ENCODE peak calls at places on chromosomes 4 and X, in five cellular contexts. T is activated effector memory CD4-positive, alpha-beta T cell treated with Interleukin-2 at 50 U/mL for 16 hours; F is H54; Z is stimulated activated CD4-positive, alpha-beta T cell treated with anti-CD3 and anti-CD28 coated beads, Interleukin-15, amount 100 ng/mL, for 1 hour; N is substantia nigra. X is an unnamed sample.
A peak's percentile ranks its signal among the peaks of the same experiment; 100 is the strongest.

GRCh38 chr4:159428975-159429692 is 326.3 kb downstream of the RAPGEF2 start:
- DNase-seq in N (no peak), Z (no peak), T (no peak), F (no peak), X (no peak)

GRCh38 chr4:84547211-84547610 is 35.7 kb upstream of the CDS1 start:
- DNase-seq in Z (no peak), F (no peak), T (no peak), N (no peak), X (no peak)

GRCh38 chrX:47327902-47328301 is 42.5 kb upstream of the ZNF157 start:
- DNase-seq in Z (no peak), F (no peak), T (no peak), N (no peak), X (no peak)

GRCh38 chr4:86939737-86940141 is 4.9 kb downstream of the AFF1 start:
- DNase-seq in Z (no peak), F (no peak), T (no peak), N (no peak), X (no peak)

GRCh38 chr4:141134051-141134450 is 782 bp upstream of the RNF150 start:
- DNase-seq in Z (no peak), T (no peak), N (no peak), F (no peak), X (no peak)

GRCh38 chr4:119299221-119300071 is 22.5 kb downstream of the FABP2 start:
- DNase-seq in N (no peak), T (no peak), Z (no peak), F (no peak), X (no peak)

GRCh38 chr4:2866891-2867290 is 23.2 kb downstream of the ADD1 start:
- DNase-seq in Z (no peak), T (no peak), N (no peak), F (no peak), X (no peak)

GRCh38 chrX:122583526-122583925 is 600.6 kb upstream of the GRIA3 start:
- DNase-seq in T (no peak), N (no peak), Z (no peak), F (no peak), X (no peak)

GRCh38 chr4:3833326-3833989 is 67.3 kb downstream of the ADRA2C start:
- DNase-seq in F (no peak), Z (no peak), N (no peak), T (no peak), X (no peak)

GRCh38 chrX:119990409-119990994 is 47.0 kb upstream of the NKAP start:
- DNase-seq in Z (no peak), F (no peak), N (no peak), T (no peak), X (no peak)

GRCh38 chr4:136985683-136986082 is 546.6 kb downstream of the PCDH18 start:
- DNase-seq in Z (no peak), N (no peak), F (no peak), T (no peak), X (no peak)

GRCh38 chr4:145937990-145938611 is 522 bp downstream of the ZNF827 start:
- DNase-seq in Z (no peak), N (peak; percentile 23), T (peak; percentile 29), F (no peak), X (no peak)

GRCh38 chr4:121277194-121278105 is 103.4 kb downstream of the QRFPR start:
- DNase-seq in F (peak; percentile 5), Z (no peak), N (no peak), T (no peak), X (no peak)

GRCh38 chrX:9518896-9519295 is 54.0 kb downstream of the TBL1X start:
- DNase-seq in Z (no peak), T (no peak), N (no peak), F (no peak), X (no peak)

GRCh38 chr4:65482410-65482809 is 187.9 kb downstream of the EPHA5 start:
- DNase-seq in N (no peak), F (no peak), T (no peak), Z (no peak), X (no peak)

GRCh38 chr4:168511780-168512467 is 15.1 kb downstream of the PALLD start:
- DNase-seq in F (no peak), N (no peak), T (peak; percentile 44), Z (peak; percentile 21), X (no peak)

GRCh38 chr4:23648846-23649596 is 240.8 kb downstream of the PPARGC1A start:
- DNase-seq in T (no peak), Z (no peak), F (no peak), N (no peak), X (no peak)

GRCh38 chr4:3296651-3297050 is 3.8 kb downstream of the RGS12 start:
- DNase-seq in N (no peak), F (no peak), T (no peak), Z (no peak), X (peak; percentile 1)

GRCh38 chrX:139691493-139691842 is 16.5 kb downstream of the MCF2 start:
- DNase-seq in Z (no peak), N (no peak), F (no peak), T (no peak), X (no peak)

GRCh38 chr4:6250235-6250983 is 19.2 kb upstream of the WFS1 start:
- DNase-seq in T (no peak), Z (no peak), F (peak; percentile 76), N (no peak), X (no peak)

GRCh38 chrX:122026665-122027064 is 979.3 kb downstream of the GLUD2 start:
- DNase-seq in T (no peak), Z (no peak), N (no peak), F (no peak), X (no peak)

GRCh38 chr4:173415885-173416658 is 17.2 kb upstream of the SCRG1 start:
- DNase-seq in T (no peak), N (no peak), F (peak; percentile 42), Z (no peak), X (peak; percentile 54)

GRCh38 chrX:106899276-106899675 is 3.9 kb downstream of the RIPPLY1 start:
- DNase-seq in Z (no peak), F (no peak), T (no peak), N (no peak), X (no peak)

GRCh38 chr4:84418032-84418709 is 80.9 kb downstream of the NKX6-1 start:
- DNase-seq in N (no peak), T (no peak), F (no peak), Z (no peak), X (no peak)

GRCh38 chr4:139530833-139531427 is 25.1 kb downstream of the SETD7 start:
- DNase-seq in T (peak; percentile 27), N (peak; percentile 27), F (no peak), Z (peak; percentile 11), X (peak; percentile 86)

GRCh38 chrX:38970845-38971244 is 169.6 kb downstream of the MID1IP1 start:
- DNase-seq in N (no peak), Z (no peak), F (no peak), T (no peak), X (no peak)

GRCh38 chr4:113593400-113594230 is 167.9 kb downstream of the CAMK2D start:
- DNase-seq in T (no peak), Z (no peak), N (no peak), F (no peak), X (no peak)

GRCh38 chr4:48047896-48048295 is 31.3 kb downstream of the NIPAL1 start:
- DNase-seq in N (no peak), F (no peak), Z (no peak), T (no peak), X (no peak)

GRCh38 chrX:136185409-136186022 is 38.2 kb downstream of the FHL1 start:
- DNase-seq in F (no peak), T (no peak), Z (no peak), N (no peak), X (no peak)

GRCh38 chrX:107659768-107660167 is 31.5 kb downstream of the PRPS1 start:
- DNase-seq in T (no peak), F (no peak), Z (no peak), N (peak; percentile 0), X (no peak)

GRCh38 chr4:188663369-188663768 is 524.1 kb downstream of the TRIML1 start:
- DNase-seq in Z (no peak), N (no peak), F (no peak), T (no peak), X (no peak)

GRCh38 chr4:81919238-81919637 is 447.5 kb upstream of the RASGEF1B start:
- DNase-seq in T (no peak), Z (no peak), F (no peak), N (no peak), X (no peak)

GRCh38 chrX:52923781-52924241 is 26.7 kb downstream of the FAM156B start:
- DNase-seq in T (no peak), N (no peak), Z (no peak), F (no peak), X (no peak)

GRCh38 chr4:7041851-7042696 is 1.1 kb upstream of the TADA2B start:
- DNase-seq in N (no peak), T (no peak), Z (no peak), F (peak; percentile 44), X (peak; percentile 59)

GRCh38 chr4:766559-767283 is 59.2 kb downstream of the CPLX1 start:
- DNase-seq in F (no peak), T (no peak), N (no peak), Z (no peak), X (peak; percentile 60)

GRCh38 chr4:5139141-5139540 is 87.9 kb downstream of the STK32B start:
- DNase-seq in Z (no peak), T (no peak), N (no peak), F (no peak), X (no peak)